ENCODE peak calls at places on chromosomes 11 and 22, in seven cellular contexts. One of them, this sample, is unnamed.

GRCh38 chr11:69828971-69829344 is 9.7 kb upstream of the FGF3 start:
- DNase-seq in activated T-cell treated with anti-CD3 and anti-CD28 coated beads, Interleukin-2, amount 50 U/mL, for 4 hours: no peak
- DNase-seq in central memory CD4-positive, alpha-beta T cell: no peak
- DNase-seq in RPMI8226: no peak
- DNase-seq in stimulated activated CD4-positive, alpha-beta T cell treated with anti-CD3 and anti-CD28 coated beads, Interleukin-2, amount 100 ng/mL, for 24 hours: no peak
- DNase-seq in NCI-H510A: no peak
- DNase-seq in NCI-H2029 treated with DMSO at 0.1 percent for 48 hours: no peak
- DNase-seq in this sample: no peak

GRCh38 chr22:32685527-32685926 is 116.0 kb upstream of the TIMP3 start:
- DNase-seq in activated T-cell treated with anti-CD3 and anti-CD28 coated beads, Interleukin-2, amount 50 U/mL, for 4 hours: no peak
- DNase-seq in central memory CD4-positive, alpha-beta T cell: no peak
- DNase-seq in RPMI8226: no peak
- DNase-seq in stimulated activated CD4-positive, alpha-beta T cell treated with anti-CD3 and anti-CD28 coated beads, Interleukin-2, amount 100 ng/mL, for 24 hours: no peak
- DNase-seq in NCI-H510A: no peak
- DNase-seq in NCI-H2029 treated with DMSO at 0.1 percent for 48 hours: no peak
- DNase-seq in this sample: no peak

GRCh38 chr11:120789391-120789790 is 234.5 kb upstream of the TBCEL start:
- DNase-seq in activated T-cell treated with anti-CD3 and anti-CD28 coated beads, Interleukin-2, amount 50 U/mL, for 4 hours: no peak
- DNase-seq in central memory CD4-positive, alpha-beta T cell: no peak
- DNase-seq in RPMI8226: no peak
- DNase-seq in stimulated activated CD4-positive, alpha-beta T cell treated with anti-CD3 and anti-CD28 coated beads, Interleukin-2, amount 100 ng/mL, for 24 hours: no peak
- DNase-seq in NCI-H510A: no peak
- DNase-seq in NCI-H2029 treated with DMSO at 0.1 percent for 48 hours: no peak
- DNase-seq in this sample: no peak

GRCh38 chr22:49567894-49568750 is 259.6 kb downstream of the BRD1 start:
- DNase-seq in activated T-cell treated with anti-CD3 and anti-CD28 coated beads, Interleukin-2, amount 50 U/mL, for 4 hours: no peak
- DNase-seq in central memory CD4-positive, alpha-beta T cell: no peak
- DNase-seq in RPMI8226: no peak
- DNase-seq in stimulated activated CD4-positive, alpha-beta T cell treated with anti-CD3 and anti-CD28 coated beads, Interleukin-2, amount 100 ng/mL, for 24 hours: no peak
- DNase-seq in NCI-H510A: no peak
- DNase-seq in NCI-H2029 treated with DMSO at 0.1 percent for 48 hours: no peak
- DNase-seq in this sample: no peak

GRCh38 chr11:14908214-14908880 is 16.3 kb upstream of the CYP2R1 start:
- DNase-seq in activated T-cell treated with anti-CD3 and anti-CD28 coated beads, Interleukin-2, amount 50 U/mL, for 4 hours: peak; percentile 18
- DNase-seq in central memory CD4-positive, alpha-beta T cell: no peak
- DNase-seq in RPMI8226: peak; percentile 54
- DNase-seq in stimulated activated CD4-positive, alpha-beta T cell treated with anti-CD3 and anti-CD28 coated beads, Interleukin-2, amount 100 ng/mL, for 24 hours: peak; percentile 19
- DNase-seq in NCI-H510A: no peak
- DNase-seq in NCI-H2029 treated with DMSO at 0.1 percent for 48 hours: peak; percentile 72
- DNase-seq in this sample: peak; percentile 73

GRCh38 chr11:13104619-13105236 is 95.6 kb downstream of the RASSF10 start:
- DNase-seq in activated T-cell treated with anti-CD3 and anti-CD28 coated beads, Interleukin-2, amount 50 U/mL, for 4 hours: no peak
- DNase-seq in central memory CD4-positive, alpha-beta T cell: no peak
- DNase-seq in RPMI8226: no peak
- DNase-seq in stimulated activated CD4-positive, alpha-beta T cell treated with anti-CD3 and anti-CD28 coated beads, Interleukin-2, amount 100 ng/mL, for 24 hours: no peak
- DNase-seq in NCI-H510A: no peak
- DNase-seq in NCI-H2029 treated with DMSO at 0.1 percent for 48 hours: peak; percentile 42
- DNase-seq in this sample: no peak

GRCh38 chr11:107780775-107781174 is 68.9 kb upstream of the SLN start:
- DNase-seq in activated T-cell treated with anti-CD3 and anti-CD28 coated beads, Interleukin-2, amount 50 U/mL, for 4 hours: no peak
- DNase-seq in central memory CD4-positive, alpha-beta T cell: no peak
- DNase-seq in RPMI8226: peak; percentile 21
- DNase-seq in stimulated activated CD4-positive, alpha-beta T cell treated with anti-CD3 and anti-CD28 coated beads, Interleukin-2, amount 100 ng/mL, for 24 hours: no peak
- DNase-seq in NCI-H510A: no peak
- DNase-seq in NCI-H2029 treated with DMSO at 0.1 percent for 48 hours: no peak
- DNase-seq in this sample: no peak

GRCh38 chr22:50236731-50237409 is 8.0 kb downstream of the TUBGCP6 start:
- DNase-seq in activated T-cell treated with anti-CD3 and anti-CD28 coated beads, Interleukin-2, amount 50 U/mL, for 4 hours: no peak
- DNase-seq in central memory CD4-positive, alpha-beta T cell: no peak
- DNase-seq in RPMI8226: peak; percentile 48
- DNase-seq in stimulated activated CD4-positive, alpha-beta T cell treated with anti-CD3 and anti-CD28 coated beads, Interleukin-2, amount 100 ng/mL, for 24 hours: no peak
- DNase-seq in NCI-H510A: no peak
- DNase-seq in NCI-H2029 treated with DMSO at 0.1 percent for 48 hours: no peak
- DNase-seq in this sample: peak; percentile 61

GRCh38 chr22:40651563-40652501 is 15.3 kb upstream of the MRTFA start:
- DNase-seq in activated T-cell treated with anti-CD3 and anti-CD28 coated beads, Interleukin-2, amount 50 U/mL, for 4 hours: peak; percentile 76
- DNase-seq in central memory CD4-positive, alpha-beta T cell: peak; percentile 73
- DNase-seq in RPMI8226: peak; percentile 93
- DNase-seq in stimulated activated CD4-positive, alpha-beta T cell treated with anti-CD3 and anti-CD28 coated beads, Interleukin-2, amount 100 ng/mL, for 24 hours: peak; percentile 90
- DNase-seq in NCI-H510A: peak; percentile 82
- DNase-seq in NCI-H2029 treated with DMSO at 0.1 percent for 48 hours: peak; percentile 75
- DNase-seq in this sample: peak; percentile 96

GRCh38 chr22:17084554-17085276 is at the start of gene IL17RA:
- DNase-seq in activated T-cell treated with anti-CD3 and anti-CD28 coated beads, Interleukin-2, amount 50 U/mL, for 4 hours: peak; percentile 93
- DNase-seq in central memory CD4-positive, alpha-beta T cell: peak; percentile 92
- DNase-seq in RPMI8226: peak; percentile 80
- DNase-seq in stimulated activated CD4-positive, alpha-beta T cell treated with anti-CD3 and anti-CD28 coated beads, Interleukin-2, amount 100 ng/mL, for 24 hours: peak; percentile 93
- DNase-seq in NCI-H510A: peak; percentile 89
- DNase-seq in NCI-H2029 treated with DMSO at 0.1 percent for 48 hours: peak; percentile 74
- DNase-seq in this sample: peak; percentile 97

GRCh38 chr11:72618801-72619200 is 55.4 kb downstream of the PDE2A start:
- DNase-seq in activated T-cell treated with anti-CD3 and anti-CD28 coated beads, Interleukin-2, amount 50 U/mL, for 4 hours: no peak
- DNase-seq in central memory CD4-positive, alpha-beta T cell: no peak
- DNase-seq in RPMI8226: no peak
- DNase-seq in stimulated activated CD4-positive, alpha-beta T cell treated with anti-CD3 and anti-CD28 coated beads, Interleukin-2, amount 100 ng/mL, for 24 hours: no peak
- DNase-seq in NCI-H510A: no peak
- DNase-seq in NCI-H2029 treated with DMSO at 0.1 percent for 48 hours: no peak
- DNase-seq in this sample: no peak

GRCh38 chr11:47083913-47084312 is 92.8 kb downstream of the ARFGAP2 start:
- DNase-seq in activated T-cell treated with anti-CD3 and anti-CD28 coated beads, Interleukin-2, amount 50 U/mL, for 4 hours: no peak
- DNase-seq in central memory CD4-positive, alpha-beta T cell: no peak
- DNase-seq in RPMI8226: no peak
- DNase-seq in stimulated activated CD4-positive, alpha-beta T cell treated with anti-CD3 and anti-CD28 coated beads, Interleukin-2, amount 100 ng/mL, for 24 hours: no peak
- DNase-seq in NCI-H510A: no peak
- DNase-seq in NCI-H2029 treated with DMSO at 0.1 percent for 48 hours: no peak
- DNase-seq in this sample: no peak

GRCh38 chr22:23113067-23113846 is 28.5 kb downstream of the RSPH14 start:
- DNase-seq in activated T-cell treated with anti-CD3 and anti-CD28 coated beads, Interleukin-2, amount 50 U/mL, for 4 hours: no peak
- DNase-seq in central memory CD4-positive, alpha-beta T cell: no peak
- DNase-seq in RPMI8226: peak; percentile 47
- DNase-seq in stimulated activated CD4-positive, alpha-beta T cell treated with anti-CD3 and anti-CD28 coated beads, Interleukin-2, amount 100 ng/mL, for 24 hours: no peak
- DNase-seq in NCI-H510A: no peak
- DNase-seq in NCI-H2029 treated with DMSO at 0.1 percent for 48 hours: no peak
- DNase-seq in this sample: peak; percentile 70

GRCh38 chr11:30346068-30346688 is 23.3 kb downstream of the ARL14EP start:
- DNase-seq in activated T-cell treated with anti-CD3 and anti-CD28 coated beads, Interleukin-2, amount 50 U/mL, for 4 hours: no peak
- DNase-seq in central memory CD4-positive, alpha-beta T cell: peak; percentile 30
- DNase-seq in RPMI8226: peak; percentile 63
- DNase-seq in stimulated activated CD4-positive, alpha-beta T cell treated with anti-CD3 and anti-CD28 coated beads, Interleukin-2, amount 100 ng/mL, for 24 hours: no peak
- DNase-seq in NCI-H510A: no peak
- DNase-seq in NCI-H2029 treated with DMSO at 0.1 percent for 48 hours: peak; percentile 41
- DNase-seq in this sample: peak; percentile 88

GRCh38 chr11:44842219-44842618 is 108.5 kb downstream of the TP53I11 start:
- DNase-seq in activated T-cell treated with anti-CD3 and anti-CD28 coated beads, Interleukin-2, amount 50 U/mL, for 4 hours: no peak
- DNase-seq in central memory CD4-positive, alpha-beta T cell: no peak
- DNase-seq in RPMI8226: no peak
- DNase-seq in stimulated activated CD4-positive, alpha-beta T cell treated with anti-CD3 and anti-CD28 coated beads, Interleukin-2, amount 100 ng/mL, for 24 hours: no peak
- DNase-seq in NCI-H510A: no peak
- DNase-seq in NCI-H2029 treated with DMSO at 0.1 percent for 48 hours: no peak
- DNase-seq in this sample: no peak

GRCh38 chr22:22110548-22111266 is 128.1 kb upstream of the TOP3B start:
- DNase-seq in activated T-cell treated with anti-CD3 and anti-CD28 coated beads, Interleukin-2, amount 50 U/mL, for 4 hours: no peak
- DNase-seq in central memory CD4-positive, alpha-beta T cell: no peak
- DNase-seq in RPMI8226: peak; percentile 51
- DNase-seq in stimulated activated CD4-positive, alpha-beta T cell treated with anti-CD3 and anti-CD28 coated beads, Interleukin-2, amount 100 ng/mL, for 24 hours: peak; percentile 47
- DNase-seq in NCI-H510A: no peak
- DNase-seq in NCI-H2029 treated with DMSO at 0.1 percent for 48 hours: no peak
- DNase-seq in this sample: peak; percentile 98

GRCh38 chr11:67119577-67120391 is 721 bp downstream of the KDM2A start:
- DNase-seq in activated T-cell treated with anti-CD3 and anti-CD28 coated beads, Interleukin-2, amount 50 U/mL, for 4 hours: peak; percentile 11
- DNase-seq in central memory CD4-positive, alpha-beta T cell: peak; percentile 17
- DNase-seq in RPMI8226: peak; percentile 42
- DNase-seq in stimulated activated CD4-positive, alpha-beta T cell treated with anti-CD3 and anti-CD28 coated beads, Interleukin-2, amount 100 ng/mL, for 24 hours: peak; percentile 39
- DNase-seq in NCI-H510A: no peak
- DNase-seq in NCI-H2029 treated with DMSO at 0.1 percent for 48 hours: no peak
- DNase-seq in this sample: peak; percentile 77

GRCh38 chr11:65355013-65355775 is 643 bp downstream of the TIGD3 start:
- DNase-seq in activated T-cell treated with anti-CD3 and anti-CD28 coated beads, Interleukin-2, amount 50 U/mL, for 4 hours: peak; percentile 60
- DNase-seq in central memory CD4-positive, alpha-beta T cell: peak; percentile 44
- DNase-seq in RPMI8226: peak; percentile 79
- DNase-seq in stimulated activated CD4-positive, alpha-beta T cell treated with anti-CD3 and anti-CD28 coated beads, Interleukin-2, amount 100 ng/mL, for 24 hours: peak; percentile 64
- DNase-seq in NCI-H510A: peak; percentile 81
- DNase-seq in NCI-H2029 treated with DMSO at 0.1 percent for 48 hours: peak; percentile 57
- DNase-seq in this sample: peak; percentile 66

GRCh38 chr11:125262825-125263218 is 98.3 kb downstream of the PKNOX2 start:
- DNase-seq in activated T-cell treated with anti-CD3 and anti-CD28 coated beads, Interleukin-2, amount 50 U/mL, for 4 hours: no peak
- DNase-seq in central memory CD4-positive, alpha-beta T cell: no peak
- DNase-seq in RPMI8226: no peak
- DNase-seq in stimulated activated CD4-positive, alpha-beta T cell treated with anti-CD3 and anti-CD28 coated beads, Interleukin-2, amount 100 ng/mL, for 24 hours: no peak
- DNase-seq in NCI-H510A: no peak
- DNase-seq in NCI-H2029 treated with DMSO at 0.1 percent for 48 hours: no peak
- DNase-seq in this sample: no peak

GRCh38 chr11:83007909-83008580 is 63.7 kb downstream of the RAB30 start:
- DNase-seq in activated T-cell treated with anti-CD3 and anti-CD28 coated beads, Interleukin-2, amount 50 U/mL, for 4 hours: no peak
- DNase-seq in central memory CD4-positive, alpha-beta T cell: no peak
- DNase-seq in RPMI8226: peak; percentile 33
- DNase-seq in stimulated activated CD4-positive, alpha-beta T cell treated with anti-CD3 and anti-CD28 coated beads, Interleukin-2, amount 100 ng/mL, for 24 hours: no peak
- DNase-seq in NCI-H510A: peak; percentile 61
- DNase-seq in NCI-H2029 treated with DMSO at 0.1 percent for 48 hours: no peak
- DNase-seq in this sample: peak; percentile 85

GRCh38 chr11:115178705-115179104 is 325.5 kb downstream of the CADM1 start:
- DNase-seq in activated T-cell treated with anti-CD3 and anti-CD28 coated beads, Interleukin-2, amount 50 U/mL, for 4 hours: no peak
- DNase-seq in central memory CD4-positive, alpha-beta T cell: no peak
- DNase-seq in RPMI8226: no peak
- DNase-seq in stimulated activated CD4-positive, alpha-beta T cell treated with anti-CD3 and anti-CD28 coated beads, Interleukin-2, amount 100 ng/mL, for 24 hours: no peak
- DNase-seq in NCI-H510A: no peak
- DNase-seq in NCI-H2029 treated with DMSO at 0.1 percent for 48 hours: no peak
- DNase-seq in this sample: no peak

GRCh38 chr22:32555546-32555945 is 80.9 kb downstream of the FBXO7 start:
- DNase-seq in activated T-cell treated with anti-CD3 and anti-CD28 coated beads, Interleukin-2, amount 50 U/mL, for 4 hours: no peak
- DNase-seq in central memory CD4-positive, alpha-beta T cell: no peak
- DNase-seq in RPMI8226: no peak
- DNase-seq in stimulated activated CD4-positive, alpha-beta T cell treated with anti-CD3 and anti-CD28 coated beads, Interleukin-2, amount 100 ng/mL, for 24 hours: no peak
- DNase-seq in NCI-H510A: no peak
- DNase-seq in NCI-H2029 treated with DMSO at 0.1 percent for 48 hours: no peak
- DNase-seq in this sample: no peak

GRCh38 chr11:126476256-126476970 is 120.9 kb downstream of the ST3GAL4 start:
- DNase-seq in activated T-cell treated with anti-CD3 and anti-CD28 coated beads, Interleukin-2, amount 50 U/mL, for 4 hours: no peak
- DNase-seq in central memory CD4-positive, alpha-beta T cell: no peak
- DNase-seq in RPMI8226: no peak
- DNase-seq in stimulated activated CD4-positive, alpha-beta T cell treated with anti-CD3 and anti-CD28 coated beads, Interleukin-2, amount 100 ng/mL, for 24 hours: no peak
- DNase-seq in NCI-H510A: no peak
- DNase-seq in NCI-H2029 treated with DMSO at 0.1 percent for 48 hours: no peak
- DNase-seq in this sample: no peak

GRCh38 chr11:121590772-121591404 is 138.1 kb upstream of the SORL1-AS1 start:
- DNase-seq in activated T-cell treated with anti-CD3 and anti-CD28 coated beads, Interleukin-2, amount 50 U/mL, for 4 hours: no peak
- DNase-seq in central memory CD4-positive, alpha-beta T cell: no peak
- DNase-seq in RPMI8226: no peak
- DNase-seq in stimulated activated CD4-positive, alpha-beta T cell treated with anti-CD3 and anti-CD28 coated beads, Interleukin-2, amount 100 ng/mL, for 24 hours: no peak
- DNase-seq in NCI-H510A: no peak
- DNase-seq in NCI-H2029 treated with DMSO at 0.1 percent for 48 hours: no peak
- DNase-seq in this sample: peak; percentile 56

GRCh38 chr11:1924646-1925372 is 5.3 kb downstream of the TNNT3 start:
- DNase-seq in activated T-cell treated with anti-CD3 and anti-CD28 coated beads, Interleukin-2, amount 50 U/mL, for 4 hours: no peak
- DNase-seq in central memory CD4-positive, alpha-beta T cell: no peak
- DNase-seq in RPMI8226: no peak
- DNase-seq in stimulated activated CD4-positive, alpha-beta T cell treated with anti-CD3 and anti-CD28 coated beads, Interleukin-2, amount 100 ng/mL, for 24 hours: no peak
- DNase-seq in NCI-H510A: no peak
- DNase-seq in NCI-H2029 treated with DMSO at 0.1 percent for 48 hours: no peak
- DNase-seq in this sample: no peak

GRCh38 chr22:37079668-37080171 is 28.2 kb downstream of the KCTD17 start:
- DNase-seq in activated T-cell treated with anti-CD3 and anti-CD28 coated beads, Interleukin-2, amount 50 U/mL, for 4 hours: peak; percentile 81
- DNase-seq in central memory CD4-positive, alpha-beta T cell: peak; percentile 93
- DNase-seq in RPMI8226: no peak
- DNase-seq in stimulated activated CD4-positive, alpha-beta T cell treated with anti-CD3 and anti-CD28 coated beads, Interleukin-2, amount 100 ng/mL, for 24 hours: peak; percentile 83
- DNase-seq in NCI-H510A: no peak
- DNase-seq in NCI-H2029 treated with DMSO at 0.1 percent for 48 hours: no peak
- DNase-seq in this sample: no peak

GRCh38 chr11:12767577-12767976 is 93.4 kb downstream of the TEAD1 start:
- DNase-seq in activated T-cell treated with anti-CD3 and anti-CD28 coated beads, Interleukin-2, amount 50 U/mL, for 4 hours: no peak
- DNase-seq in central memory CD4-positive, alpha-beta T cell: no peak
- DNase-seq in RPMI8226: no peak
- DNase-seq in stimulated activated CD4-positive, alpha-beta T cell treated with anti-CD3 and anti-CD28 coated beads, Interleukin-2, amount 100 ng/mL, for 24 hours: no peak
- DNase-seq in NCI-H510A: no peak
- DNase-seq in NCI-H2029 treated with DMSO at 0.1 percent for 48 hours: no peak
- DNase-seq in this sample: no peak

GRCh38 chr11:119714590-119714989 is 14.4 kb downstream of the NECTIN1 start:
- DNase-seq in activated T-cell treated with anti-CD3 and anti-CD28 coated beads, Interleukin-2, amount 50 U/mL, for 4 hours: no peak
- DNase-seq in central memory CD4-positive, alpha-beta T cell: no peak
- DNase-seq in RPMI8226: no peak
- DNase-seq in stimulated activated CD4-positive, alpha-beta T cell treated with anti-CD3 and anti-CD28 coated beads, Interleukin-2, amount 100 ng/mL, for 24 hours: no peak
- DNase-seq in NCI-H510A: no peak
- DNase-seq in NCI-H2029 treated with DMSO at 0.1 percent for 48 hours: no peak
- DNase-seq in this sample: no peak

GRCh38 chr11:11822946-11823345 is 18.8 kb upstream of the USP47 start:
- DNase-seq in activated T-cell treated with anti-CD3 and anti-CD28 coated beads, Interleukin-2, amount 50 U/mL, for 4 hours: no peak
- DNase-seq in central memory CD4-positive, alpha-beta T cell: no peak
- DNase-seq in RPMI8226: no peak
- DNase-seq in stimulated activated CD4-positive, alpha-beta T cell treated with anti-CD3 and anti-CD28 coated beads, Interleukin-2, amount 100 ng/mL, for 24 hours: no peak
- DNase-seq in NCI-H510A: no peak
- DNase-seq in NCI-H2029 treated with DMSO at 0.1 percent for 48 hours: no peak
- DNase-seq in this sample: no peak

This sample was measured in Karpas-422.